ENCODE peak calls at places on chromosomes 4 and X, in seven cellular contexts. Y is K562, A is HEK293T, H is GM12878, E is WTC11, B is H1, Q is HepG2. Z is an unnamed sample.

GRCh38 chr4:22573198-22573597 is 57.3 kb upstream of the ADGRA3 start:
- DNase-seq in Y (no peak), B (no peak), A (no peak), Q (no peak), H (no peak), E (no peak), Z (no peak)

GRCh38 chrX:55279832-55280231 is 15.1 kb upstream of the PAGE3 start:
- DNase-seq in A (no peak), Y (no peak), H (no peak), Q (no peak), E (no peak), B (no peak), Z (no peak)

GRCh38 chr4:153393397-153393796 is 48.9 kb downstream of the MND1 start:
- DNase-seq in A (no peak), H (no peak), E (no peak), Y (no peak), Q (no peak), B (no peak), Z (no peak)

GRCh38 chrX:149877636-149878035 is 3.3 kb upstream of the MAGEA8 start:
- DNase-seq in Q (no peak), A (no peak), H (no peak), E (no peak), Y (no peak), B (no peak), Z (no peak)

GRCh38 chrX:141760761-141761160 is 62.2 kb upstream of the SPANXD start:
- DNase-seq in H (no peak), A (no peak), Y (no peak), Q (no peak), E (no peak), B (no peak), Z (no peak)

GRCh38 chr4:82201303-82201702 is 172.5 kb downstream of the HNRNPD start:
- DNase-seq in A (no peak), Q (no peak), B (no peak), E (no peak), Y (no peak), H (no peak), Z (no peak)

GRCh38 chrX:108701633-108702032 is 34.7 kb downstream of the IRS4 start:
- DNase-seq in A (no peak), Y (no peak), H (no peak), E (no peak), Q (no peak), B (no peak), Z (no peak)

GRCh38 chrX:50111762-50112161 is 89.0 kb downstream of the AKAP4 start:
- DNase-seq in H (no peak), B (no peak), E (no peak), Q (no peak), Y (no peak), A (no peak), Z (no peak)

GRCh38 chrX:45774961-45775360 is 574.3 kb upstream of the DIPK2B start:
- DNase-seq in A (no peak), E (no peak), H (no peak), B (no peak), Q (no peak), Y (no peak), Z (no peak)

GRCh38 chr4:11496313-11496956 is 67.7 kb upstream of the HS3ST1 start:
- DNase-seq in Q (no peak), Y (no peak), A (no peak), H (no peak), B (no peak), E (no peak), Z (no peak)

GRCh38 chr4:3244747-3245146 is 4.2 kb upstream of the MSANTD1 start:
- DNase-seq in Q (no peak), Y (peak), B (no peak), H (no peak), A (no peak), E (no peak), Z (no peak)

GRCh38 chr4:74793757-74794340 is 474 bp downstream of the BTC start:
- DNase-seq in A (no peak), Y (no peak), Q (peak), B (peak), E (peak), H (no peak), Z (no peak)

GRCh38 chr4:151260526-151260925 is 16.4 kb upstream of the PRSS48 start:
- DNase-seq in A (no peak), Q (no peak), E (no peak), H (no peak), B (no peak), Y (no peak), Z (no peak)

GRCh38 chrX:104195489-104196084 is 29.3 kb downstream of the FAM199X start:
- DNase-seq in H (no peak), Y (peak), Q (peak), A (peak), E (no peak), B (no peak), Z (peak)

GRCh38 chrX:17027931-17028330 is 81.5 kb downstream of the REPS2 start:
- DNase-seq in B (no peak), Y (no peak), E (no peak), Q (no peak), A (no peak), H (no peak), Z (no peak)

GRCh38 chrX:27893211-27893610 is 85.4 kb downstream of the MAGEB10 start:
- DNase-seq in B (no peak), A (no peak), E (no peak), H (no peak), Q (no peak), Y (no peak), Z (no peak)

GRCh38 chr4:70992354-70992753 is 1.1 kb upstream of the DCK start:
- DNase-seq in A (no peak), Q (no peak), E (peak), B (no peak), H (no peak), Y (no peak), Z (peak)

GRCh38 chrX:2502668-2503519 is 2.1 kb upstream of the DHRSX start:
- DNase-seq in A (no peak), Q (no peak), Y (no peak), E (no peak), H (no peak), B (no peak), Z (no peak)

GRCh38 chr4:7021930-7022658 is 21.1 kb upstream of the TADA2B start:
- DNase-seq in Q (no peak), A (no peak), Y (no peak), B (no peak), E (no peak), H (no peak), Z (no peak)

GRCh38 chr4:148692242-148692641 is 250.0 kb upstream of the NR3C2 start:
- DNase-seq in Q (no peak), Y (no peak), E (no peak), A (no peak), H (no peak), B (no peak), Z (no peak)

GRCh38 chrX:12974797-12975669 is at the start of gene TMSB4X:
- DNase-seq in E (peak), A (peak), Q (no peak), Y (peak), B (peak), H (no peak), Z (no peak)

GRCh38 chr4:123446791-123447474 is 50.3 kb downstream of the SPRY1 start:
- DNase-seq in Y (no peak), B (no peak), E (no peak), H (no peak), A (no peak), Q (peak), Z (no peak)

GRCh38 chr4:140252144-140252741 is 98.3 kb upstream of the MAML3 start:
- DNase-seq in Q (no peak), Y (no peak), A (peak), E (peak), B (peak), H (no peak), Z (no peak)

GRCh38 chr4:184330008-184330400 is 112.3 kb upstream of the ENPP6 start:
- DNase-seq in Y (no peak), Q (no peak), B (no peak), E (no peak), A (no peak), H (peak), Z (no peak)

GRCh38 chr4:108219998-108220397 is 51.3 kb upstream of the LEF1 start:
- DNase-seq in Y (no peak), B (no peak), E (no peak), A (no peak), Q (no peak), H (no peak), Z (no peak)
- TF ChIP-seq SP1 in Y (no peak), B (no peak), E (no peak), A (no peak), Q (no peak), H (no peak), Z (no peak)

DNA sequence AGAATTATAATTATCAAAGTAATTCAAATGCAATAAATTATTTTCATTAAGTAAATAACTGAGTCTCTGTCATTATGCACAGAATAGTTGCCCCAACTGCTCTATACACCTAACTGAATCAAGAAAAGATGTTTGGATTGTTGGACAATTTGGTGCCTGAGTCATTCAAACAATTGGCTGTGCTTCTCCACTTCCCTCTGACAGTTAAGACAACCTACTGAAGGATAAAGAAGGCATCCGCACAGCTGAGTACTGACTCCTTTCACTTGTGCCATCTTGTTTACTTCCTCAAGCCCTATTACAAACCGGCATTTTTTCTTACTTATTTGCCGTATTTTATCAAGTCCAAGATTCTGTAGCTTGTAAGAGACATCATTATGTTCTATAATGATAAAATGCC is 110.6 kb upstream of the C1QTNF7 start:
- DNase-seq in H (no peak), B (no peak), A (no peak), E (no peak), Q (no peak), Y (no peak), Z (no peak)
- TF ChIP-seq SP1 in H (no peak), B (no peak), A (no peak), E (no peak), Q (no peak), Y (no peak), Z (no peak)

DNA sequence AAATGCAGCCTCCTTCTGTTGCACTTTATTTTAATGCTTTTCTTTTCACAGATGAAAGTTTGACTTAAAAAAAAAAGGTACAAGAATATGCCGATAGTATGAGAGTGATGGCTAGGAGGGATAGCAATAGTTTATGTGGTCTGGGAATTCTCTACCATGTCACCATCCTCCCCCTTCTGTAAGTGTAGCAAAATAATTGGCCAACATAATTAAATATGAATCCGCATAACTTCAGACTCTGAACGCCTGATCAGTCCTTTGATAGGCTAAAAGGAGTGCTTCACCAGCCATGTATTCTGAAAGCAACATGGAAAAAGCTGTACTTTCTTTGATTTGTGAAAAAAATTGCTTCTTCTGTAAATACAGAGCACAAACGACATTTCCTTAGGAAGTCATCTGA is 95.7 kb upstream of the TTC29 start:
- DNase-seq in Y (no peak), E (no peak), Q (no peak), B (no peak), H (no peak), A (no peak), Z (no peak)
- TF ChIP-seq SP1 in Y (no peak), E (no peak), Q (no peak), B (no peak), H (no peak), A (no peak), Z (no peak)

GRCh38 chrX:23870041-23870440 is 37.7 kb downstream of the APOO start:
- DNase-seq in B (no peak), A (no peak), Q (no peak), E (no peak), Y (no peak), H (no peak), Z (no peak)

GRCh38 chrX:23861215-23861896 is 46.4 kb downstream of the APOO start:
- DNase-seq in Y (no peak), A (no peak), B (no peak), H (no peak), Q (no peak), E (no peak), Z (no peak)

DNA sequence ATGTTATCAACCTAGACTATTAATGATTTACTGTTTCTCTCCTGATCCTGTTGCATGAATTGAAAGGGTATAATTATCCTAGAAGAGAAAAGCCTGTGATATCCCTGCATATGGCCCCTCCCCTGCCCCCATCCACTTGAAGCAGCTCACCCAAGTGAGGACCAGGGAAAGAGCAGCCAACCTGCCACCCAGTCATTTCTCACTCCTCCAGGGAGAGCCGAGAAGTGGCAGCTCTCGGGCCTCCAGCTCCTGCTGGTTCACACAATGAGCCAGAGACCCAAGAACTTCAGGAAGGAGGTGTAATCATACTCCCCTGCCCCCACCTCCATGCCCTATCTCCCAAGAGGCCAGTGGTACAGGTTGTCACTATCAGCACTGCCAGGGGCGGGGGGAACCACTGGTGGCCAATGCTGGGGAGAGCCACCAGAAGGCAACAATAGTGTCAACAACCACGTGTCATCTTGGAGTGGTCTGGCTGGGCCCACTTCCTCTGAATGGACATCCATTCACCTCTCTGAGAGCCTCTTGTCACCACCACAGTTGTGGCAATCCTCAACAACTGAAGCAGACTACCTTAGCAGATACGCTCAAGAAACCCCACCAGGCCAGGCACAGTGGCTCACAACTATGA is 42.9 kb downstream of the APOO start:
- DNase-seq in Y (no peak), Q (no peak), H (no peak), B (no peak), A (no peak), E (no peak), Z (no peak)
- TF ChIP-seq SP1 in Y (no peak), Q (no peak), H (no peak), B (no peak), A (no peak), E (no peak), Z (no peak)

GRCh38 chr4:110484767-110485166 is 8.8 kb downstream of the ENPEP start:
- DNase-seq in B (no peak), Y (no peak), A (no peak), Q (no peak), E (no peak), H (no peak), Z (no peak)
- TF ChIP-seq SP1 in B (no peak), Y (no peak), A (no peak), Q (no peak), E (no peak), H (peak), Z (no peak)

DNA sequence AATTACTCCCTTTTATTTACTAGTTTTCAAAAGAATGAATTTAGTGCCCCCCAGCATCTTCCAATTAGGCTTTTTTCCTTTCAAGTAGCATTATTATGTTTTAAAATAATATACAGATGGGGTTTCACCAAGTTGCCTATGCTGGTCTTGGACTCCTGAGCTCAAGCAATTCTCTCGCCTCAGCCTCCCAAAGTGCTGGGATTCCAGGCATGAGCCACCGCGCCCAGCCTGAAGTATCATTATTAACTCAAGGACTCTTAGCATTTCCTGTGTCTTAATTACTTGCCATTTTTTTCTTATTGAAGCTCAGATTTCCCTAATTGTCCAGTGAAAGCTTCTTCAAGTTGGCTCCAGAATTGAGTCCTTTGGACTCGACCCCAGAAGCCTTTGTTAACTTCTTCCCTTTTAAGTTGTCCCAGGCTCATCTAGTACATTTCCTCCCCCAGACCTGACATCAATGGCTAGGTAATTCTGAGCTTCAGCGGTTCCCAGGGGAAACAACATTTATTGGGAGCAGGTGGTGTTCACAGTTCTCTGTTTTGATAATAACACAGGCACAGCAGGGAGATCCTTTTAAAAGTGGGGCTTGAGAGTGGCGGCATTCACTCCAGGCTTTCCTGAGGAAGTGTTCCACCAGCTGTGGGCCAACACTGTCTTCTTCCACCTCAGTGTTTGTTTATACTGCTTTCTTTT is 10.0 kb downstream of the SAT1 start:
- DNase-seq in A (no peak), H (no peak), Q (no peak), B (no peak), E (no peak), Y (no peak), Z (no peak)
- TF ChIP-seq SP1 in A (no peak), H (no peak), Q (no peak), B (no peak), E (no peak), Y (no peak), Z (no peak)

DNA sequence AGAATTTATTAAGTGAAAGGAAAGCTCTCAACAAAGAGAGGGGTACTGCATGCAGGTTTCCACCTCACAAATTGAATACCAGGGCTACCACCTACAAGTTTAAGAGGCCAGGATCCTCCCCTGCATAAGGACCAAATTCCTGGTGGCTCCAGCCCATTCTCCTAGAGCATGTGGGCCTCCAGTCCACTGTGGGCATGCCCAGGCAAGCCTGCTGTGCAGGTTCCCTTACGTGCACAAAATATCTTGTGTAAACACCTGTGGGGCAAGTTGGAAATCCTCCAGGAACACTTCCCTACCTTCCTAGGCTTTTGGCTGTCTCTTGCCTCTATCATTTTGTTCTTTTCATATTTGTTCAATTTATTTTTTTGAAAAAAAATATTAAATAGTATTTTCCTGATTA is 724.3 kb downstream of the ARAP2 start:
- DNase-seq in B (no peak), Q (no peak), Y (no peak), E (no peak), H (no peak), A (no peak), Z (no peak)
- TF ChIP-seq SP1 in B (no peak), Q (no peak), Y (no peak), E (no peak), H (no peak), A (no peak), Z (no peak)

GRCh38 chr4:145618210-145618911 is 824 bp upstream of the MMAA start:
- DNase-seq in H (no peak), Y (peak), E (no peak), B (no peak), Q (no peak), A (no peak), Z (no peak)
- TF ChIP-seq SP1 in H (no peak), Y (no peak), E (no peak), B (no peak), Q (no peak), A (no peak), Z (no peak)

Z was measured in HCT116.